ENCODE peak calls at places on chromosomes 3 and 15, in four cellular contexts. G is RPMI8226, F is NCI-H187, D is tibial nerve. A is an unnamed sample.

GRCh38 chr3:145911016-145911415 is 250.0 kb downstream of the PLOD2 start:
- DNase-seq in D (no peak), F (no peak), G (no peak), A (no peak)

GRCh38 chr3:98702166-98702565 is 61.0 kb upstream of the ST3GAL6 start:
- DNase-seq in D (no peak), G (no peak), F (no peak), A (no peak)

GRCh38 chr15:33894193-33894592 is 74.1 kb upstream of the CHRM5 start:
- DNase-seq in D (no peak), G (peak), F (no peak), A (no peak)

GRCh38 chr3:158434412-158435038 is 136.5 kb upstream of the MLF1 start:
- DNase-seq in F (peak), G (peak), D (peak), A (peak)

GRCh38 chr3:182392182-182392917 is 401.0 kb upstream of the ATP11B start:
- DNase-seq in F (no peak), G (peak), D (no peak), A (no peak)

GRCh38 chr15:55282284-55282833 is 7.3 kb downstream of the RAB27A start:
- DNase-seq in F (no peak), G (no peak), D (no peak), A (no peak)

GRCh38 chr3:138434875-138435772 is 708 bp downstream of the ESYT3 start:
- DNase-seq in D (no peak), G (no peak), F (no peak), A (no peak)

GRCh38 chr3:15102256-15102655 is 3.3 kb upstream of the RBSN start:
- DNase-seq in D (peak), F (no peak), G (peak), A (peak)

GRCh38 chr3:161316006-161316689 is 55.2 kb downstream of the SPTSSB start:
- DNase-seq in G (no peak), D (no peak), F (no peak), A (no peak)

GRCh38 chr15:31433101-31433500 is 106.5 kb downstream of the KLF13 start:
- DNase-seq in D (no peak), F (no peak), G (no peak), A (no peak)

GRCh38 chr3:185082829-185083228 is 70.0 kb downstream of the C3orf70 start:
- DNase-seq in G (no peak), F (no peak), D (no peak), A (no peak)

GRCh38 chr15:79314186-79314585 is 3.3 kb downstream of the TMED3 start:
- DNase-seq in D (no peak), F (no peak), G (no peak), A (no peak)

GRCh38 chr3:59575113-59576001 is 525.5 kb upstream of the CFAP20DC start:
- DNase-seq in F (peak), D (peak), G (peak), A (peak)

GRCh38 chr3:5010706-5011554 is 31.7 kb downstream of the BHLHE40 start:
- DNase-seq in D (no peak), G (no peak), F (no peak), A (no peak)

GRCh38 chr3:15860014-15860934 is 62.5 kb upstream of the ANKRD28 start:
- DNase-seq in F (no peak), D (no peak), G (peak), A (peak)

GRCh38 chr3:123745184-123745855 is 138.8 kb downstream of the MYLK start:
- DNase-seq in F (no peak), G (peak), D (no peak), A (no peak)